ENCODE peak calls at places on chromosomes 5 and 9, in nine cellular contexts. One of them, this sample, is unnamed.

GRCh38 chr5:143304836-143305475 is 98.5 kb downstream of the NR3C1 start:
- DNase-seq in fibroblast of mammary gland: peak
- DNase-seq in lower lobe of right lung: no peak
- DNase-seq in SJSA1: no peak
- DNase-seq in IMR-90: no peak
- DNase-seq in CD8-positive, alpha-beta T cell: no peak
- DNase-seq in GM12865: no peak
- DNase-seq in fibroblast of the aortic adventitia: peak
- DNase-seq in A673: no peak
- DNase-seq in this sample: no peak

GRCh38 chr9:128828719-128829452 is 708 bp downstream of the SPOUT1 start:
- DNase-seq in IMR-90: no peak
- DNase-seq in lower lobe of right lung: peak
- DNase-seq in fibroblast of the aortic adventitia: no peak
- DNase-seq in fibroblast of mammary gland: no peak
- DNase-seq in A673: no peak
- DNase-seq in CD8-positive, alpha-beta T cell: no peak
- DNase-seq in GM12865: no peak
- DNase-seq in SJSA1: no peak
- DNase-seq in this sample: no peak

GRCh38 chr9:38001430-38001829 is 67.6 kb downstream of the SHB start:
- DNase-seq in A673: no peak
- DNase-seq in lower lobe of right lung: no peak
- DNase-seq in SJSA1: no peak
- DNase-seq in IMR-90: no peak
- DNase-seq in fibroblast of the aortic adventitia: no peak
- DNase-seq in fibroblast of mammary gland: no peak
- DNase-seq in GM12865: no peak
- DNase-seq in CD8-positive, alpha-beta T cell: no peak
- DNase-seq in this sample: no peak

GRCh38 chr5:27241564-27242257 is 203.3 kb upstream of the CDH9 start:
- DNase-seq in lower lobe of right lung: no peak
- DNase-seq in A673: peak
- DNase-seq in CD8-positive, alpha-beta T cell: no peak
- DNase-seq in fibroblast of mammary gland: peak
- DNase-seq in fibroblast of the aortic adventitia: peak
- DNase-seq in GM12865: no peak
- DNase-seq in IMR-90: peak
- DNase-seq in SJSA1: no peak
- DNase-seq in this sample: no peak

GRCh38 chr9:90421786-90422185 is 220.8 kb downstream of the DIRAS2 start:
- DNase-seq in CD8-positive, alpha-beta T cell: no peak
- DNase-seq in GM12865: no peak
- DNase-seq in SJSA1: no peak
- DNase-seq in lower lobe of right lung: no peak
- DNase-seq in A673: no peak
- DNase-seq in fibroblast of mammary gland: no peak
- DNase-seq in IMR-90: no peak
- DNase-seq in fibroblast of the aortic adventitia: no peak
- DNase-seq in this sample: no peak

GRCh38 chr5:155258139-155258538 is 244.6 kb downstream of the KIF4B start:
- DNase-seq in GM12865: no peak
- DNase-seq in IMR-90: no peak
- DNase-seq in fibroblast of mammary gland: no peak
- DNase-seq in fibroblast of the aortic adventitia: no peak
- DNase-seq in A673: no peak
- DNase-seq in lower lobe of right lung: no peak
- DNase-seq in SJSA1: no peak
- DNase-seq in CD8-positive, alpha-beta T cell: no peak
- DNase-seq in this sample: no peak

GRCh38 chr5:82068723-82069122 is 96.9 kb downstream of the ATG10 start:
- DNase-seq in A673: no peak
- DNase-seq in fibroblast of the aortic adventitia: peak
- DNase-seq in CD8-positive, alpha-beta T cell: no peak
- DNase-seq in fibroblast of mammary gland: no peak
- DNase-seq in IMR-90: no peak
- DNase-seq in GM12865: no peak
- DNase-seq in lower lobe of right lung: no peak
- DNase-seq in SJSA1: no peak
- DNase-seq in this sample: no peak

GRCh38 chr9:77063645-77064285 is 44.3 kb downstream of the FOXB2 start:
- DNase-seq in A673: no peak
- DNase-seq in GM12865: no peak
- DNase-seq in SJSA1: peak
- DNase-seq in lower lobe of right lung: no peak
- DNase-seq in fibroblast of mammary gland: peak
- DNase-seq in CD8-positive, alpha-beta T cell: no peak
- DNase-seq in IMR-90: peak
- DNase-seq in fibroblast of the aortic adventitia: peak
- DNase-seq in this sample: no peak

GRCh38 chr5:150641006-150641570 is 628 bp downstream of the SYNPO start:
- DNase-seq in lower lobe of right lung: no peak
- DNase-seq in GM12865: no peak
- DNase-seq in fibroblast of mammary gland: peak
- DNase-seq in CD8-positive, alpha-beta T cell: no peak
- DNase-seq in SJSA1: peak
- DNase-seq in fibroblast of the aortic adventitia: peak
- DNase-seq in IMR-90: peak
- DNase-seq in A673: no peak
- DNase-seq in this sample: no peak

GRCh38 chr5:19143935-19144334 is 844.1 kb downstream of the CDH18 start:
- DNase-seq in fibroblast of the aortic adventitia: no peak
- DNase-seq in IMR-90: no peak
- DNase-seq in CD8-positive, alpha-beta T cell: no peak
- DNase-seq in lower lobe of right lung: no peak
- DNase-seq in GM12865: no peak
- DNase-seq in A673: no peak
- DNase-seq in fibroblast of mammary gland: no peak
- DNase-seq in SJSA1: no peak
- DNase-seq in this sample: no peak

GRCh38 chr5:11854926-11855325 is 49.3 kb downstream of the CTNND2 start:
- DNase-seq in SJSA1: no peak
- DNase-seq in lower lobe of right lung: no peak
- DNase-seq in IMR-90: no peak
- DNase-seq in fibroblast of mammary gland: no peak
- DNase-seq in CD8-positive, alpha-beta T cell: no peak
- DNase-seq in A673: no peak
- DNase-seq in GM12865: no peak
- DNase-seq in fibroblast of the aortic adventitia: no peak
- DNase-seq in this sample: no peak

GRCh38 chr5:34001231-34001935 is 6.5 kb downstream of the AMACR start:
- DNase-seq in A673: no peak
- DNase-seq in fibroblast of the aortic adventitia: peak
- DNase-seq in SJSA1: no peak
- DNase-seq in CD8-positive, alpha-beta T cell: no peak
- DNase-seq in GM12865: no peak
- DNase-seq in IMR-90: peak
- DNase-seq in fibroblast of mammary gland: no peak
- DNase-seq in lower lobe of right lung: peak
- DNase-seq in this sample: no peak

GRCh38 chr5:138603521-138603920 is 28.3 kb upstream of the HSPA9 start:
- DNase-seq in CD8-positive, alpha-beta T cell: no peak
- DNase-seq in lower lobe of right lung: no peak
- DNase-seq in fibroblast of the aortic adventitia: peak
- DNase-seq in A673: no peak
- DNase-seq in SJSA1: no peak
- DNase-seq in GM12865: peak
- DNase-seq in fibroblast of mammary gland: no peak
- DNase-seq in IMR-90: peak
- DNase-seq in this sample: peak

GRCh38 chr9:105661011-105661410 is 1.2 kb upstream of the TAL2 start:
- DNase-seq in fibroblast of mammary gland: no peak
- DNase-seq in lower lobe of right lung: no peak
- DNase-seq in A673: no peak
- DNase-seq in GM12865: no peak
- DNase-seq in CD8-positive, alpha-beta T cell: no peak
- DNase-seq in fibroblast of the aortic adventitia: no peak
- DNase-seq in IMR-90: no peak
- DNase-seq in SJSA1: no peak
- DNase-seq in this sample: no peak

GRCh38 chr5:14357861-14358260 is 214.7 kb downstream of the TRIO start:
- DNase-seq in CD8-positive, alpha-beta T cell: no peak
- DNase-seq in fibroblast of the aortic adventitia: no peak
- DNase-seq in SJSA1: no peak
- DNase-seq in fibroblast of mammary gland: no peak
- DNase-seq in GM12865: no peak
- DNase-seq in lower lobe of right lung: no peak
- DNase-seq in IMR-90: no peak
- DNase-seq in A673: no peak
- DNase-seq in this sample: no peak

GRCh38 chr9:136571525-136571924 is 25.7 kb upstream of the NOTCH1 start:
- DNase-seq in CD8-positive, alpha-beta T cell: no peak
- DNase-seq in fibroblast of mammary gland: no peak
- DNase-seq in GM12865: no peak
- DNase-seq in SJSA1: no peak
- DNase-seq in A673: no peak
- DNase-seq in fibroblast of the aortic adventitia: no peak
- DNase-seq in lower lobe of right lung: no peak
- DNase-seq in IMR-90: no peak
- DNase-seq in this sample: no peak

GRCh38 chr5:132260714-132261615 is 3.5 kb downstream of the PDLIM4 start:
- DNase-seq in SJSA1: peak
- DNase-seq in A673: peak
- DNase-seq in lower lobe of right lung: no peak
- DNase-seq in GM12865: peak
- DNase-seq in fibroblast of mammary gland: peak
- DNase-seq in fibroblast of the aortic adventitia: peak
- DNase-seq in CD8-positive, alpha-beta T cell: no peak
- DNase-seq in IMR-90: peak
- DNase-seq in this sample: no peak

GRCh38 chr9:80649001-80649420 is 1040.3 kb downstream of the TLE1 start:
- DNase-seq in fibroblast of the aortic adventitia: peak
- DNase-seq in IMR-90: peak
- DNase-seq in CD8-positive, alpha-beta T cell: no peak
- DNase-seq in GM12865: no peak
- DNase-seq in SJSA1: peak
- DNase-seq in A673: no peak
- DNase-seq in lower lobe of right lung: no peak
- DNase-seq in fibroblast of mammary gland: peak
- DNase-seq in this sample: no peak

GRCh38 chr5:10578869-10579268 is 15.0 kb downstream of the ANKRD33B start:
- DNase-seq in fibroblast of the aortic adventitia: no peak
- DNase-seq in GM12865: peak
- DNase-seq in lower lobe of right lung: no peak
- DNase-seq in SJSA1: peak
- DNase-seq in CD8-positive, alpha-beta T cell: no peak
- DNase-seq in fibroblast of mammary gland: no peak
- DNase-seq in A673: no peak
- DNase-seq in IMR-90: no peak
- DNase-seq in this sample: no peak

GRCh38 chr5:10576790-10577189 is 12.9 kb downstream of the ANKRD33B start:
- DNase-seq in GM12865: peak
- DNase-seq in IMR-90: no peak
- DNase-seq in CD8-positive, alpha-beta T cell: no peak
- DNase-seq in A673: no peak
- DNase-seq in lower lobe of right lung: no peak
- DNase-seq in SJSA1: peak
- DNase-seq in fibroblast of the aortic adventitia: no peak
- DNase-seq in fibroblast of mammary gland: no peak
- DNase-seq in this sample: no peak

GRCh38 chr5:10579537-10580521 is 16.0 kb downstream of the ANKRD33B start:
- DNase-seq in IMR-90: no peak
- DNase-seq in lower lobe of right lung: no peak
- DNase-seq in GM12865: no peak
- DNase-seq in CD8-positive, alpha-beta T cell: no peak
- DNase-seq in fibroblast of mammary gland: no peak
- DNase-seq in A673: no peak
- DNase-seq in fibroblast of the aortic adventitia: no peak
- DNase-seq in SJSA1: peak
- DNase-seq in this sample: no peak

GRCh38 chr5:10577371-10578291 is 13.8 kb downstream of the ANKRD33B start:
- DNase-seq in IMR-90: no peak
- DNase-seq in lower lobe of right lung: no peak
- DNase-seq in SJSA1: peak
- DNase-seq in A673: no peak
- DNase-seq in fibroblast of mammary gland: peak
- DNase-seq in GM12865: peak
- DNase-seq in fibroblast of the aortic adventitia: peak
- DNase-seq in CD8-positive, alpha-beta T cell: no peak
- DNase-seq in this sample: no peak

GRCh38 chr5:10578292-10578663 is 14.4 kb downstream of the ANKRD33B start:
- DNase-seq in fibroblast of the aortic adventitia: no peak
- DNase-seq in fibroblast of mammary gland: no peak
- DNase-seq in GM12865: no peak
- DNase-seq in CD8-positive, alpha-beta T cell: no peak
- DNase-seq in IMR-90: no peak
- DNase-seq in SJSA1: peak
- DNase-seq in lower lobe of right lung: no peak
- DNase-seq in A673: no peak
- DNase-seq in this sample: no peak
- H3K4me3 ChIP-seq in fibroblast of the aortic adventitia: no peak
- H3K4me3 ChIP-seq in fibroblast of mammary gland: no peak
- H3K4me3 ChIP-seq in GM12865: peak
- H3K4me3 ChIP-seq in CD8-positive, alpha-beta T cell: no peak
- H3K4me3 ChIP-seq in IMR-90: no peak
- H3K4me3 ChIP-seq in SJSA1: no peak
- H3K4me3 ChIP-seq in lower lobe of right lung: no peak
- H3K4me3 ChIP-seq in A673: no peak
- H3K4me3 ChIP-seq in this sample: no peak

DNA sequence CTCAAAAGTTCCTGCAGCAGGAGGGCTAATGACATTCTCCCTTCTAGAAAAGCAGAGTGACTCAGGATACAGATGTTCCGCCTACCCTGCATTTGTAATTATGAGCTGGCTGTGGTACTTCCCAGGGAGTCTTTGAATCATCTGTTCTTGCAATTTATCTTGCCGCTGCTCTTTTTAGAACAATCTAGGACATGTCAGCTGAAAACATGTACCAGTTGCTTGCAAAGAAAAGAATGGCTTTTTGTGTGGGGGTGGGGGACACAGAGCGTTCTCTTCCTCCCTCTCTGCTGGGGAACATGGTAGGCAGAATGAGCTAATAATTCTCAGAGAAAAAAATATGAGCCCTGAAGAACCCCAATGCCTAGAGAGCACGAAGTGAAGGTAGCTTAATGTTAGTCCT is 51.7 kb upstream of the TUT7 start:
- DNase-seq in GM12865: peak
- DNase-seq in SJSA1: peak
- DNase-seq in lower lobe of right lung: no peak
- DNase-seq in IMR-90: peak
- DNase-seq in fibroblast of mammary gland: peak
- DNase-seq in A673: peak
- DNase-seq in fibroblast of the aortic adventitia: peak
- DNase-seq in CD8-positive, alpha-beta T cell: no peak
- DNase-seq in this sample: no peak
- H3K4me3 ChIP-seq in GM12865: no peak
- H3K4me3 ChIP-seq in SJSA1: no peak
- H3K4me3 ChIP-seq in lower lobe of right lung: no peak
- H3K4me3 ChIP-seq in IMR-90: peak
- H3K4me3 ChIP-seq in fibroblast of mammary gland: no peak
- H3K4me3 ChIP-seq in A673: no peak
- H3K4me3 ChIP-seq in fibroblast of the aortic adventitia: no peak
- H3K4me3 ChIP-seq in CD8-positive, alpha-beta T cell: no peak
- H3K4me3 ChIP-seq in this sample: no peak

GRCh38 chr9:122220673-122221222 is 8.0 kb downstream of the LHX6 start:
- DNase-seq in CD8-positive, alpha-beta T cell: no peak
- DNase-seq in A673: no peak
- DNase-seq in GM12865: no peak
- DNase-seq in SJSA1: no peak
- DNase-seq in lower lobe of right lung: no peak
- DNase-seq in fibroblast of mammary gland: no peak
- DNase-seq in IMR-90: no peak
- DNase-seq in fibroblast of the aortic adventitia: no peak
- DNase-seq in this sample: no peak
- H3K4me3 ChIP-seq in CD8-positive, alpha-beta T cell: no peak
- H3K4me3 ChIP-seq in A673: no peak
- H3K4me3 ChIP-seq in GM12865: no peak
- H3K4me3 ChIP-seq in SJSA1: no peak
- H3K4me3 ChIP-seq in lower lobe of right lung: no peak
- H3K4me3 ChIP-seq in fibroblast of mammary gland: no peak
- H3K4me3 ChIP-seq in IMR-90: no peak
- H3K4me3 ChIP-seq in fibroblast of the aortic adventitia: no peak
- H3K4me3 ChIP-seq in this sample: no peak

GRCh38 chr5:170388240-170388639 is 927 bp downstream of the KCNMB1 start:
- DNase-seq in fibroblast of the aortic adventitia: no peak
- DNase-seq in lower lobe of right lung: no peak
- DNase-seq in SJSA1: no peak
- DNase-seq in GM12865: no peak
- DNase-seq in IMR-90: no peak
- DNase-seq in CD8-positive, alpha-beta T cell: no peak
- DNase-seq in fibroblast of mammary gland: no peak
- DNase-seq in A673: no peak
- DNase-seq in this sample: no peak
- H3K4me3 ChIP-seq in fibroblast of the aortic adventitia: no peak
- H3K4me3 ChIP-seq in lower lobe of right lung: peak
- H3K4me3 ChIP-seq in SJSA1: no peak
- H3K4me3 ChIP-seq in GM12865: no peak
- H3K4me3 ChIP-seq in IMR-90: no peak
- H3K4me3 ChIP-seq in CD8-positive, alpha-beta T cell: no peak
- H3K4me3 ChIP-seq in fibroblast of mammary gland: no peak
- H3K4me3 ChIP-seq in A673: no peak
- H3K4me3 ChIP-seq in this sample: no peak

This sample was measured in GM12864.